ENCODE peak calls at places on chromosomes 7 and 10, in six cellular contexts. One of them, this sample, is unnamed.

GRCh38 chr10:86160890-86161585 is 205.6 kb downstream of the GRID1 start:
- DNase-seq in IMR-90: no peak
- DNase-seq in AG09309: no peak
- DNase-seq in fibroblast of lung: no peak
- DNase-seq in sigmoid colon: peak
- DNase-seq in omental fat pad: no peak
- DNase-seq in this sample: no peak

GRCh38 chr10:103739039-103739764 is 116.2 kb downstream of the SH3PXD2A start:
- DNase-seq in fibroblast of lung: peak
- DNase-seq in sigmoid colon: peak
- DNase-seq in IMR-90: peak
- DNase-seq in AG09309: peak
- DNase-seq in omental fat pad: peak
- DNase-seq in this sample: peak

GRCh38 chr7:234712-235553 is 42.6 kb downstream of the FAM20C start:
- DNase-seq in IMR-90: peak
- DNase-seq in fibroblast of lung: no peak
- DNase-seq in sigmoid colon: peak
- DNase-seq in omental fat pad: no peak
- DNase-seq in AG09309: no peak
- DNase-seq in this sample: no peak

GRCh38 chr7:159195926-159196325 is 51.3 kb upstream of the VIPR2 start:
- DNase-seq in sigmoid colon: no peak
- DNase-seq in omental fat pad: no peak
- DNase-seq in AG09309: no peak
- DNase-seq in IMR-90: no peak
- DNase-seq in fibroblast of lung: no peak
- DNase-seq in this sample: no peak

GRCh38 chr10:23345861-23346260 is 1.3 kb upstream of the C10orf67 start:
- DNase-seq in sigmoid colon: no peak
- DNase-seq in fibroblast of lung: peak
- DNase-seq in omental fat pad: no peak
- DNase-seq in IMR-90: peak
- DNase-seq in AG09309: no peak
- DNase-seq in this sample: peak

GRCh38 chr10:12432402-12433189 is 83.2 kb downstream of the CAMK1D start:
- DNase-seq in fibroblast of lung: no peak
- DNase-seq in IMR-90: no peak
- DNase-seq in omental fat pad: no peak
- DNase-seq in sigmoid colon: no peak
- DNase-seq in AG09309: no peak
- DNase-seq in this sample: no peak

GRCh38 chr10:123583639-123584418 is 82.3 kb upstream of the GPR26 start:
- DNase-seq in omental fat pad: peak
- DNase-seq in fibroblast of lung: peak
- DNase-seq in IMR-90: peak
- DNase-seq in sigmoid colon: peak
- DNase-seq in AG09309: peak
- DNase-seq in this sample: peak

GRCh38 chr10:100742936-100743335 is 2.4 kb upstream of the PAX2 start:
- DNase-seq in fibroblast of lung: no peak
- DNase-seq in omental fat pad: no peak
- DNase-seq in sigmoid colon: peak
- DNase-seq in IMR-90: no peak
- DNase-seq in AG09309: no peak
- DNase-seq in this sample: no peak

GRCh38 chr7:39509912-39510311 is 56.3 kb upstream of the YAE1 start:
- DNase-seq in fibroblast of lung: no peak
- DNase-seq in IMR-90: no peak
- DNase-seq in sigmoid colon: no peak
- DNase-seq in omental fat pad: no peak
- DNase-seq in AG09309: no peak
- DNase-seq in this sample: no peak

GRCh38 chr7:79217468-79217867 is 236.0 kb downstream of the MAGI2 start:
- DNase-seq in sigmoid colon: no peak
- DNase-seq in AG09309: no peak
- DNase-seq in omental fat pad: no peak
- DNase-seq in fibroblast of lung: peak
- DNase-seq in IMR-90: peak
- DNase-seq in this sample: no peak

GRCh38 chr10:88149906-88150305 is 286.5 kb downstream of the PTEN start:
- DNase-seq in IMR-90: peak
- DNase-seq in AG09309: no peak
- DNase-seq in fibroblast of lung: peak
- DNase-seq in sigmoid colon: no peak
- DNase-seq in omental fat pad: no peak
- DNase-seq in this sample: no peak

GRCh38 chr7:150793569-150794238 is 6.5 kb downstream of the TMEM176B start:
- DNase-seq in fibroblast of lung: no peak
- DNase-seq in sigmoid colon: no peak
- DNase-seq in AG09309: no peak
- DNase-seq in omental fat pad: no peak
- DNase-seq in IMR-90: no peak
- DNase-seq in this sample: no peak

GRCh38 chr10:70776455-70777005 is 8.6 kb downstream of the TBATA start:
- DNase-seq in IMR-90: no peak
- DNase-seq in sigmoid colon: no peak
- DNase-seq in omental fat pad: no peak
- DNase-seq in AG09309: no peak
- DNase-seq in fibroblast of lung: no peak
- DNase-seq in this sample: no peak

GRCh38 chr10:48811461-48811860 is 126.8 kb downstream of the WDFY4 start:
- DNase-seq in IMR-90: no peak
- DNase-seq in fibroblast of lung: peak
- DNase-seq in sigmoid colon: no peak
- DNase-seq in omental fat pad: no peak
- DNase-seq in AG09309: no peak
- DNase-seq in this sample: no peak

GRCh38 chr7:77232467-77232866 is 32.8 kb upstream of the FGL2 start:
- DNase-seq in AG09309: no peak
- DNase-seq in fibroblast of lung: no peak
- DNase-seq in omental fat pad: no peak
- DNase-seq in sigmoid colon: no peak
- DNase-seq in IMR-90: no peak
- DNase-seq in this sample: no peak

GRCh38 chr7:50564171-50564570 is 1.0 kb downstream of the DDC start:
- DNase-seq in IMR-90: no peak
- DNase-seq in AG09309: no peak
- DNase-seq in sigmoid colon: no peak
- DNase-seq in fibroblast of lung: no peak
- DNase-seq in omental fat pad: no peak
- DNase-seq in this sample: no peak

GRCh38 chr7:50560865-50561351 is 4.3 kb downstream of the DDC start:
- DNase-seq in sigmoid colon: no peak
- DNase-seq in IMR-90: no peak
- DNase-seq in omental fat pad: no peak
- DNase-seq in AG09309: no peak
- DNase-seq in fibroblast of lung: no peak
- DNase-seq in this sample: no peak

GRCh38 chr7:50565559-50565916 is 333 bp upstream of the DDC start:
- DNase-seq in fibroblast of lung: no peak
- DNase-seq in IMR-90: no peak
- DNase-seq in AG09309: no peak
- DNase-seq in sigmoid colon: no peak
- DNase-seq in omental fat pad: no peak
- DNase-seq in this sample: no peak

GRCh38 chr7:50564630-50565558 is at the start of gene DDC:
- DNase-seq in AG09309: no peak
- DNase-seq in IMR-90: no peak
- DNase-seq in omental fat pad: no peak
- DNase-seq in sigmoid colon: no peak
- DNase-seq in fibroblast of lung: no peak
- DNase-seq in this sample: no peak

DNA sequence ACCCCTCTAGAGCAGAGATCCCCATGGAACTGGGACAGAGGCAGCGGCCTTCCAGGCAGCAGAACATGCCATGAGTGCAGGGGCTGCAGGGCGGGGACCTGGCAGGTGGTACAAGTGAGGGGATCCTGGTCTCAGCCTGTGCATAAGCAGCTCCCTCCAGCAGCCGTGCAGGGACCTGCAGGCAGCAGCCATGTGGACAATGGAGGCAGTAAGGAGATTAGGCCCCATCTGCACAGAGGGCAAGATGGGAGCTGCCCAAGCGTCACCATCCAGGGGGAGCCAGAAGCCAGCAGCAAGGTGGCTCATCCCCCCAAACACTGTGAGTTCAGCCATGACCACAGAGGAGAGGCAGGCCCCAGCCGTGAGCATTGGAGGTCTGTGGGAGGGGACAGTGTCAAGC is 3.1 kb downstream of the DDC start:
- DNase-seq in IMR-90: no peak
- DNase-seq in sigmoid colon: no peak
- DNase-seq in fibroblast of lung: no peak
- DNase-seq in omental fat pad: no peak
- DNase-seq in AG09309: no peak
- DNase-seq in this sample: no peak
- TF ChIP-seq CTCF in IMR-90: no peak
- TF ChIP-seq CTCF in sigmoid colon: no peak
- TF ChIP-seq CTCF in fibroblast of lung: no peak
- TF ChIP-seq CTCF in omental fat pad: no peak
- TF ChIP-seq CTCF in AG09309: no peak
- TF ChIP-seq CTCF in this sample: no peak

DNA sequence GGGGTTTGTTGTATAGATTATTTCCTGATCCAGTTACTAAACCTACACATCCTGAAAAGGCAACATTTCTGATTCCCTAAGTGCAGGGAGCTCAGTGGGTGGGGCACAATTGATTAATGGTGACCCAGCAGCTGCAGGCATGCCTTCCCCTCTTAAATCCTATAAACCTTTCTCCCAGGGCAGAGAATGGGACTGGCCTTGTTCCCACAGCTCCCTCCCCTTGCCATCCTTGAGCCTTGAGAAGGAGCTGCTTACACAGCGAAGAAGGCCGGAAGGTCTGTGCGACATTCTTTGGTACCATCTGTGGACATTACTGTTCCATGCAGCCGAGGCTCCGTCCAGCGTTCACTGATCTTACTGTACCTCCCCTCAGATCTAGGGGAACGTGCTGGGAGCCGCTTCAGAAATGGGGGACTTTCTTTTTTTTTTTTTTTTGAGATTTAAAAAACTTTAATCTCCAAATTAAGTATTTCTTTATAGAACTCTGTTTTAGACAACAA is 14.3 kb downstream of the KLF6 start:
- DNase-seq in omental fat pad: peak
- DNase-seq in AG09309: no peak
- DNase-seq in sigmoid colon: no peak
- DNase-seq in fibroblast of lung: no peak
- DNase-seq in IMR-90: no peak
- DNase-seq in this sample: no peak
- TF ChIP-seq CTCF in omental fat pad: no peak
- TF ChIP-seq CTCF in AG09309: no peak
- TF ChIP-seq CTCF in sigmoid colon: no peak
- TF ChIP-seq CTCF in fibroblast of lung: no peak
- TF ChIP-seq CTCF in IMR-90: no peak
- TF ChIP-seq CTCF in this sample: no peak

GRCh38 chr10:78211476-78212110 is 177.9 kb downstream of the RPS24 start:
- DNase-seq in sigmoid colon: no peak
- DNase-seq in fibroblast of lung: peak
- DNase-seq in AG09309: peak
- DNase-seq in omental fat pad: no peak
- DNase-seq in IMR-90: peak
- DNase-seq in this sample: peak
- TF ChIP-seq CTCF in sigmoid colon: peak
- TF ChIP-seq CTCF in fibroblast of lung: peak
- TF ChIP-seq CTCF in AG09309: peak
- TF ChIP-seq CTCF in omental fat pad: no peak
- TF ChIP-seq CTCF in IMR-90: peak
- TF ChIP-seq CTCF in this sample: peak

GRCh38 chr7:94344826-94345225 is 49.9 kb upstream of the COL1A2 start:
- DNase-seq in sigmoid colon: no peak
- DNase-seq in AG09309: no peak
- DNase-seq in fibroblast of lung: peak
- DNase-seq in omental fat pad: no peak
- DNase-seq in IMR-90: peak
- DNase-seq in this sample: no peak
- TF ChIP-seq CTCF in sigmoid colon: no peak
- TF ChIP-seq CTCF in AG09309: no peak
- TF ChIP-seq CTCF in fibroblast of lung: no peak
- TF ChIP-seq CTCF in omental fat pad: no peak
- TF ChIP-seq CTCF in IMR-90: no peak
- TF ChIP-seq CTCF in this sample: no peak

GRCh38 chr7:66505009-66505408 is 123.7 kb upstream of the KCTD7 start:
- DNase-seq in AG09309: no peak
- DNase-seq in sigmoid colon: peak
- DNase-seq in fibroblast of lung: no peak
- DNase-seq in IMR-90: no peak
- DNase-seq in omental fat pad: no peak
- DNase-seq in this sample: no peak

GRCh38 chr7:66508431-66508830 is 120.2 kb upstream of the KCTD7 start:
- DNase-seq in IMR-90: no peak
- DNase-seq in AG09309: no peak
- DNase-seq in sigmoid colon: no peak
- DNase-seq in omental fat pad: no peak
- DNase-seq in fibroblast of lung: no peak
- DNase-seq in this sample: no peak

GRCh38 chr7:66505531-66506451 is 122.9 kb upstream of the KCTD7 start:
- DNase-seq in omental fat pad: no peak
- DNase-seq in fibroblast of lung: peak
- DNase-seq in sigmoid colon: peak
- DNase-seq in IMR-90: no peak
- DNase-seq in AG09309: no peak
- DNase-seq in this sample: no peak

GRCh38 chr7:66504131-66504530 is 124.5 kb upstream of the KCTD7 start:
- DNase-seq in fibroblast of lung: no peak
- DNase-seq in AG09309: no peak
- DNase-seq in sigmoid colon: peak
- DNase-seq in omental fat pad: no peak
- DNase-seq in IMR-90: no peak
- DNase-seq in this sample: no peak

DNA sequence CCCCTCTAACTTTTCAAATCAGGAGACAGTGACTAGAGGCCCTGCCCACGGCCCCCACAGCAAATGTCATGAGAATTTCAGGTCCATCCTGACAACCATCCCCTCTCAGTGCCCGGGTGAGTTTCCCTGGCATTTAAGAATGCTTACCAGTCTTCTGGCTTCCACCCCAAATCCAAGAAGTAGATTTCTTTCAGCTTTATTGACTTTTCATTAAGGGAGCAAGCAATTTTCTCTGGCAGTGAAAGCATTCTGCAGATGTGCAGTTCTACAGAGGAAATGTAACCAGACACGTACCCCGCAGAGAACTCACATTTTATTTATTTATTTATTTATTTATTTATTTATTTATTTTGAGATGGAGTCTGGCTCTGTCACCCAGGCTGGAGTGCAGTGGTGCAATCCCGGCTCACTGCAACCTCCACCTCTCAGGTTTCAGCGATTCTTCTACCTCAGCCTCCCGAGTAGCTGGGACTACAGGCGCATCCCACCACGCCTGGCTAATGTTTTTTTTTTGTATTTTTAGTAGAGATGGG is 120.9 kb upstream of the KCTD7 start:
- DNase-seq in IMR-90: no peak
- DNase-seq in sigmoid colon: peak
- DNase-seq in fibroblast of lung: no peak
- DNase-seq in omental fat pad: no peak
- DNase-seq in AG09309: no peak
- DNase-seq in this sample: no peak
- TF ChIP-seq CTCF in IMR-90: no peak
- TF ChIP-seq CTCF in sigmoid colon: no peak
- TF ChIP-seq CTCF in fibroblast of lung: no peak
- TF ChIP-seq CTCF in omental fat pad: no peak
- TF ChIP-seq CTCF in AG09309: no peak
- TF ChIP-seq CTCF in this sample: no peak

This sample was measured in astrocyte of the cerebellum.